ENCODE peak calls at places on chromosomes 3 and 15, in five cellular contexts. Q, V, A, G and D are unnamed samples.

GRCh38 chr3:106097817-106098410 is 229.1 kb upstream of the CBLB start:
- DNase-seq in A (no peak), G (no peak), Q (no peak), V (no peak), D (no peak)

GRCh38 chr15:49155834-49156627 is 632 bp upstream of the COPS2 start:
- DNase-seq in V (peak), G (peak), Q (peak), A (no peak), D (peak)

GRCh38 chr15:55204464-55204863 is 7.7 kb upstream of the RSL24D1 start:
- DNase-seq in A (no peak), V (no peak), Q (no peak), G (no peak), D (no peak)

GRCh38 chr3:189142527-189142926 is 29.2 kb upstream of the TPRG1 start:
- DNase-seq in A (no peak), Q (no peak), V (no peak), G (no peak), D (no peak)

GRCh38 chr3:35708394-35708793 is 69.1 kb downstream of the ARPP21 start:
- DNase-seq in A (no peak), Q (no peak), V (no peak), G (no peak), D (no peak)

GRCh38 chr15:68299436-68299835 is 21.9 kb downstream of the FEM1B start:
- DNase-seq in G (no peak), Q (no peak), V (no peak), A (no peak), D (no peak)

GRCh38 chr3:140384876-140385275 is 293.0 kb upstream of the TRIM42 start:
- DNase-seq in V (no peak), G (no peak), A (no peak), Q (no peak), D (no peak)

GRCh38 chr15:98493966-98494511 is 154.3 kb upstream of the IGF1R start:
- DNase-seq in V (no peak), G (no peak), Q (no peak), A (no peak), D (no peak)